ENCODE peak calls at places on chromosomes 6 and 20, in six cellular contexts. U is GM23248, S is hepatocyte, J is HCT116, I is PC-3, V is PC-9. P is an unnamed sample. For H3K9me2 and H3K4me1, the result is how much of the 10 kb centered on the place peaks cover.

GRCh38 chr6:105972440-105972839 is 113.7 kb upstream of the PRDM1 start:
- DNase-seq in U (no peak), S (no peak), J (no peak), I (no peak), V (no peak), P (no peak)

GRCh38 chr20:63692436-63693078 is 3.9 kb upstream of the TNFRSF6B start:
- DNase-seq in U (peak), S (no peak), J (no peak), I (peak), V (no peak), P (no peak)

GRCh38 chr6:168061269-168062210 is 17.5 kb downstream of the FRMD1 start:
- DNase-seq in U (no peak), S (no peak), J (no peak), I (no peak), V (no peak), P (no peak)

GRCh38 chr20:32451682-32452461 is 93.7 kb downstream of the ASXL1 start:
- DNase-seq in U (no peak), S (no peak), J (no peak), I (no peak), V (no peak), P (no peak)

GRCh38 chr6:42938987-42939809 is 9.9 kb downstream of the CNPY3 start:
- DNase-seq in U (no peak), S (peak), J (no peak), I (no peak), V (no peak), P (no peak)

GRCh38 chr20:32675223-32675975 is 1.7 kb upstream of the C20orf203 start:
- DNase-seq in U (no peak), S (no peak), J (no peak), I (no peak), V (no peak), P (no peak)

GRCh38 chr6:47044418-47044817 is 2.3 kb upstream of the ADGRF1 start:
- DNase-seq in U (no peak), S (peak), J (peak), I (peak), V (peak), P (no peak)

GRCh38 chr6:161748535-161749386 is 474.9 kb upstream of the AGPAT4 start:
- DNase-seq in U (peak), S (peak), J (peak), I (peak), V (no peak), P (peak)

GRCh38 chr6:106159531-106159940 is 73.4 kb downstream of the PRDM1 start:
- DNase-seq in U (peak), S (no peak), J (peak), I (peak), V (peak), P (no peak)

GRCh38 chr20:57216669-57217068 is 49.8 kb downstream of the BMP7 start:
- DNase-seq in U (no peak), S (no peak), J (no peak), I (no peak), V (no peak), P (no peak)

GRCh38 chr6:22421187-22421586 is 124.4 kb upstream of the PRL start:
- DNase-seq in U (peak), S (no peak), J (no peak), I (peak), V (peak), P (no peak)

GRCh38 chr20:23420943-23421925 is at the start of gene NAPB:
- DNase-seq in U (peak), S (peak), J (peak), I (peak), V (peak), P (peak)

GRCh38 chr6:169963581-169964297 is 212.3 kb downstream of the ERMARD start:
- DNase-seq in U (no peak), S (no peak), J (no peak), I (no peak), V (no peak), P (no peak)

GRCh38 chr6:168709440-168709839 is 268.5 kb downstream of the SMOC2 start:
- DNase-seq in U (no peak), S (no peak), J (no peak), I (no peak), V (no peak), P (no peak)

GRCh38 chr6:110491644-110492317 is 15.4 kb upstream of the SLC22A16 start:
- DNase-seq in U (peak), S (no peak), J (no peak), I (peak), V (no peak), P (no peak)

GRCh38 chr20:35497780-35498189 is 31.7 kb downstream of the C20orf173 start:
- DNase-seq in U (no peak), S (no peak), J (no peak), I (no peak), V (no peak), P (no peak)

GRCh38 chr6:130578713-130579112 is 212.9 kb downstream of the TMEM200A start:
- DNase-seq in U (no peak), S (no peak), J (no peak), I (no peak), V (no peak), P (no peak)

GRCh38 chr20:37915800-37916570 is 13.1 kb downstream of the VSTM2L start:
- DNase-seq in U (no peak), S (no peak), J (no peak), I (no peak), V (no peak), P (no peak)

GRCh38 chr6:169841907-169842606 is 90.6 kb downstream of the ERMARD start:
- DNase-seq in U (no peak), S (no peak), J (no peak), I (no peak), V (no peak), P (no peak)

GRCh38 chr20:50043573-50044352 is 61.0 kb downstream of the SNAI1 start:
- DNase-seq in U (no peak), S (no peak), J (no peak), I (no peak), V (no peak), P (no peak)

GRCh38 chr20:41095110-41095969 is 42.0 kb upstream of the PLCG1 start:
- DNase-seq in U (peak), S (peak), J (peak), I (peak), V (peak), P (peak)

GRCh38 chr6:7201732-7202541 is 94.2 kb downstream of the RREB1 start:
- DNase-seq in U (no peak), S (no peak), J (no peak), I (no peak), V (no peak), P (peak)

GRCh38 chr6:69796081-69796626 is 656 bp downstream of the LMBRD1 start:
- DNase-seq in U (peak), S (peak), J (peak), I (peak), V (peak), P (peak)

GRCh38 chr6:10248378-10248843 is 166.5 kb downstream of the TFAP2A start:
- DNase-seq in U (peak), S (no peak), J (no peak), I (peak), V (peak), P (no peak)

GRCh38 chr6:13455604-13456003 is 31.8 kb downstream of the GFOD1 start:
- DNase-seq in U (no peak), S (no peak), J (no peak), I (no peak), V (no peak), P (peak)

GRCh38 chr6:16437095-16437494 is 198.7 kb downstream of the GMPR start:
- DNase-seq in U (no peak), S (no peak), J (no peak), I (no peak), V (no peak), P (no peak)

GRCh38 chr6:126897779-126898178 is 220.7 kb upstream of the RSPO3 start:
- DNase-seq in U (no peak), S (no peak), J (no peak), I (no peak), V (no peak), P (no peak)

GRCh38 chr6:111417181-111417585 is 65.8 kb downstream of the REV3L start:
- DNase-seq in U (peak), S (no peak), J (no peak), I (no peak), V (no peak), P (no peak)

GRCh38 chr6:75906871-75907270 is 157.8 kb downstream of the MYO6 start:
- DNase-seq in U (no peak), S (peak), J (no peak), I (no peak), V (no peak), P (no peak)
- H3K9me2 ChIP-seq in U (under half), S (under half), J (under half), I (under half), V (under half), P (under half)

GRCh38 chr6:154404791-154405400 is 48.3 kb upstream of the IPCEF1 start:
- DNase-seq in U (peak), S (no peak), J (no peak), I (no peak), V (peak), P (no peak)

GRCh38 chr6:154406869-154407268 is 50.3 kb upstream of the IPCEF1 start:
- DNase-seq in U (no peak), S (no peak), J (no peak), I (no peak), V (no peak), P (no peak)

GRCh38 chr6:154403803-154404202 is 47.2 kb upstream of the IPCEF1 start:
- DNase-seq in U (peak), S (peak), J (no peak), I (peak), V (peak), P (no peak)

GRCh38 chr6:154407440-154407839 is 50.8 kb upstream of the IPCEF1 start:
- DNase-seq in U (no peak), S (no peak), J (no peak), I (no peak), V (no peak), P (no peak)

GRCh38 chr6:154406301-154406700 is 49.7 kb upstream of the IPCEF1 start:
- DNase-seq in U (no peak), S (no peak), J (no peak), I (no peak), V (no peak), P (no peak)
- H3K4me1 ChIP-seq in U (under half), S (under half), J (under half), I (under half), V (under half), P (under half)

GRCh38 chr6:44500074-44500473 is 112.6 kb downstream of the CDC5L start:
- DNase-seq in U (no peak), S (no peak), J (no peak), I (no peak), V (no peak), P (no peak)

GRCh38 chr6:44505751-44506150 is 118.2 kb downstream of the CDC5L start:
- DNase-seq in U (no peak), S (no peak), J (no peak), I (no peak), V (no peak), P (no peak)

GRCh38 chr6:44504321-44504761 is 116.8 kb downstream of the CDC5L start:
- DNase-seq in U (no peak), S (no peak), J (no peak), I (no peak), V (no peak), P (no peak)

GRCh38 chr6:44507014-44507413 is 119.5 kb downstream of the CDC5L start:
- DNase-seq in U (no peak), S (no peak), J (no peak), I (no peak), V (no peak), P (no peak)

DNA sequence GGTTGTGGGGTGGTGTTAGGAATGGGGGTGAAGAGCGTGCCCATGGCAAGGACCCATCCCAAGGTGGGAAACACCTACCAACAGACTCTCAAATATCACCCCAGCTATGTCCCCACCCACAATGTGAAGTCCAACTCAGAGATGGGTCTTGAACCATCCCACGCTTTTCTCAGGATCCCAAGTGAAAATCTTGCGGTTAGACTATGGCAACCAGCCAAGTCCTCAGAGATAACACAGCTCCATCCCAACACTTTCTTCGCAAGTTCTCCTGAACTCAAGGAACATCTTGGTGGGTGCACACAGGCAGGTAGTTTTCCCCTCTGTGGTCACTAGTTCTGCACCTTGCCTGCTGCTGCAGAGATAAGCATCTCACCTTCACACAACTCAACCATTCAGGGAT is 116.0 kb downstream of the CDC5L start:
- DNase-seq in U (no peak), S (no peak), J (no peak), I (no peak), V (no peak), P (no peak)
- H3K9me2 ChIP-seq in U (under half), S (under half), J (under half), I (under half), V (under half), P (under half)

GRCh38 chr20:25317351-25318075 is 69.6 kb downstream of the PYGB start:
- DNase-seq in U (no peak), S (no peak), J (no peak), I (no peak), V (no peak), P (no peak)
- H3K4me1 ChIP-seq in U (under half), S (under half), J (under half), I (under half), V (under half), P (under half)

DNA sequence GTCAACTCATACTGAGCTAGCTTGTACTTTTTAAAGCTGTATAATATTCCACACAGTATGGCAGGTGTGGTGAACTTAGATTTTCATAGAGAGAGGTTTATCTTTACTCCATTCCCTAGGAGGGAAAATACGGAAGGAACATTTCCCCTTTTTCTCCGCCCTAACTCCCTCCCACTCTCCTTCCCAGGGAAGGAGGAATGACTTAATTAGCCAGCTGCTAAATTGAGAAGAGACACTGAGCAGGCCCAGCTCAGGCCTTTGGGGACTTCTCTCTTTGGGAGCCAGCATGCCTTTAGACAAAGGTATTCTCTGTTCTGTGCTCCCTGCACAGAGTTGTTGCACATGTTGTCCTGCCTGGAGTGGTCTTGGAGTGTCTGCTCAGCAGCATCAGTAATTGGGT is 46.0 kb downstream of the MBOAT1 start:
- DNase-seq in U (no peak), S (no peak), J (no peak), I (no peak), V (no peak), P (no peak)
- H3K9me2 ChIP-seq in U (under half), S (under half), J (under half), I (under half), V (under half), P (under half)

GRCh38 chr20:20017001-20017851 is at the start of gene NAA20:
- DNase-seq in U (peak), S (peak), J (peak), I (peak), V (peak), P (peak)

GRCh38 chr20:20018366-20018765 is 1.2 kb downstream of the NAA20 start:
- DNase-seq in U (no peak), S (no peak), J (no peak), I (peak), V (no peak), P (no peak)

GRCh38 chr20:20017852-20018245 is 687 bp downstream of the NAA20 start:
- DNase-seq in U (peak), S (no peak), J (no peak), I (peak), V (no peak), P (peak)

GRCh38 chr20:20021835-20022234 is 4.7 kb downstream of the NAA20 start:
- DNase-seq in U (no peak), S (no peak), J (no peak), I (no peak), V (no peak), P (no peak)

DNA sequence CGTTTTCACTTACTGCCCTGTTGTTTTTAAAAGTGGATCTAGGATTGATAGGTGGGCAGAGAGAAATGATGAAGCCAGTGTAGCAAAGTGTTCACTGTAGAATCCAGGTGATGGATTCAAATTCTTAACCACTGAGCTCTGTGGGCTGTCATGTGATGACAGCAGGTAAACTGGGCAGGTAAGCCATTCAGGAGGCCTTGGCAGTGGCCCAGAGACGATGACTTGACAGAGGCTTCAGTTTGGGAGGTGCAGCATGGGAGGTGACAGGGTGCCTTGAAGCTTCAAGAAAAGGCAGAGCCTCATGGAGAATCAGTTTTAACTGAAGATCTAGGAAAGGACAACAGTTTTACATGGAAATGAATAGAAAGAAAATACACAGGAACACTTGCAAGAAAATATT is 2.0 kb downstream of the NAA20 start:
- DNase-seq in U (no peak), S (no peak), J (no peak), I (peak), V (peak), P (no peak)
- H3K4me1 ChIP-seq in U (under half), S (under half), J (under half), I (under half), V (under half), P (under half)

GRCh38 chr6:104321301-104321700 is 538.4 kb downstream of the HACE1 start:
- DNase-seq in U (no peak), S (no peak), J (no peak), I (no peak), V (no peak), P (no peak)
- H3K9me2 ChIP-seq in U (under half), S (under half), J (under half), I (under half), V (under half), P (under half)